ENCODE peak calls at places on chromosomes 7 and 10, in four cellular contexts. One of them, this sample, is unnamed.

GRCh38 chr7:130144632-130145171 is 60.5 kb downstream of the TMEM209 start:
- DNase-seq in tibial artery: no peak
- DNase-seq in fibroblast of pulmonary artery: peak
- DNase-seq in esophagus squamous epithelium: no peak
- DNase-seq in this sample: peak

GRCh38 chr10:95201736-95202135 is 7.7 kb downstream of the ACSM6 start:
- DNase-seq in esophagus squamous epithelium: no peak
- DNase-seq in fibroblast of pulmonary artery: peak
- DNase-seq in tibial artery: no peak
- DNase-seq in this sample: no peak

GRCh38 chr10:5638494-5638893 is 27.9 kb downstream of the ASB13 start:
- DNase-seq in tibial artery: no peak
- DNase-seq in fibroblast of pulmonary artery: no peak
- DNase-seq in esophagus squamous epithelium: no peak
- DNase-seq in this sample: no peak

GRCh38 chr7:91596287-91596686 is 284.2 kb downstream of the MTERF1 start:
- DNase-seq in fibroblast of pulmonary artery: peak
- DNase-seq in esophagus squamous epithelium: no peak
- DNase-seq in tibial artery: no peak
- DNase-seq in this sample: no peak

GRCh38 chr7:131007439-131008330 is 273.7 kb upstream of the KLF14 start:
- DNase-seq in tibial artery: peak
- DNase-seq in esophagus squamous epithelium: no peak
- DNase-seq in fibroblast of pulmonary artery: peak
- DNase-seq in this sample: no peak

GRCh38 chr7:28921822-28922221 is 36.3 kb downstream of the TRIL start:
- DNase-seq in tibial artery: peak
- DNase-seq in esophagus squamous epithelium: no peak
- DNase-seq in fibroblast of pulmonary artery: peak
- DNase-seq in this sample: no peak

GRCh38 chr7:101315336-101315735 is 6.3 kb downstream of the IFT22 start:
- DNase-seq in tibial artery: no peak
- DNase-seq in fibroblast of pulmonary artery: peak
- DNase-seq in esophagus squamous epithelium: no peak
- DNase-seq in this sample: no peak

GRCh38 chr10:103781329-103782061 is 73.9 kb downstream of the SH3PXD2A start:
- DNase-seq in fibroblast of pulmonary artery: peak
- DNase-seq in esophagus squamous epithelium: no peak
- DNase-seq in tibial artery: no peak
- DNase-seq in this sample: peak

GRCh38 chr10:71191459-71192113 is 20.8 kb upstream of the UNC5B start:
- DNase-seq in tibial artery: no peak
- DNase-seq in esophagus squamous epithelium: no peak
- DNase-seq in fibroblast of pulmonary artery: no peak
- DNase-seq in this sample: no peak

GRCh38 chr7:99030145-99030856 is 113.6 kb downstream of the SMURF1 start:
- DNase-seq in fibroblast of pulmonary artery: peak
- DNase-seq in esophagus squamous epithelium: no peak
- DNase-seq in tibial artery: no peak
- DNase-seq in this sample: no peak

GRCh38 chr10:91198781-91199180 is 21.7 kb upstream of the PCGF5 start:
- DNase-seq in esophagus squamous epithelium: no peak
- DNase-seq in fibroblast of pulmonary artery: peak
- DNase-seq in tibial artery: no peak
- DNase-seq in this sample: peak

GRCh38 chr7:149071641-149072437 is 18.7 kb downstream of the ZNF786 start:
- DNase-seq in esophagus squamous epithelium: no peak
- DNase-seq in fibroblast of pulmonary artery: no peak
- DNase-seq in tibial artery: no peak
- DNase-seq in this sample: no peak

GRCh38 chr10:24046060-24046459 is 162.9 kb upstream of the KIAA1217 start:
- DNase-seq in tibial artery: no peak
- DNase-seq in esophagus squamous epithelium: no peak
- DNase-seq in fibroblast of pulmonary artery: no peak
- DNase-seq in this sample: no peak

GRCh38 chr7:131231381-131232220 is 96.1 kb upstream of the MKLN1 start:
- DNase-seq in fibroblast of pulmonary artery: peak
- DNase-seq in esophagus squamous epithelium: no peak
- DNase-seq in tibial artery: peak
- DNase-seq in this sample: peak

GRCh38 chr7:158685727-158686126 is 18.9 kb downstream of the NCAPG2 start:
- DNase-seq in tibial artery: no peak
- DNase-seq in fibroblast of pulmonary artery: peak
- DNase-seq in esophagus squamous epithelium: no peak
- DNase-seq in this sample: no peak
- TF ChIP-seq CTCF in tibial artery: no peak
- TF ChIP-seq CTCF in fibroblast of pulmonary artery: no peak
- TF ChIP-seq CTCF in esophagus squamous epithelium: no peak
- TF ChIP-seq CTCF in this sample: no peak

GRCh38 chr7:112791465-112792168 is 1.4 kb upstream of the TMEM168 start:
- DNase-seq in tibial artery: no peak
- DNase-seq in esophagus squamous epithelium: no peak
- DNase-seq in fibroblast of pulmonary artery: no peak
- DNase-seq in this sample: no peak
- H3K4me3 ChIP-seq in tibial artery: no peak
- H3K4me3 ChIP-seq in esophagus squamous epithelium: peak
- H3K4me3 ChIP-seq in fibroblast of pulmonary artery: no peak
- H3K4me3 ChIP-seq in this sample: no peak

GRCh38 chr7:136883046-136883445 is 14.6 kb downstream of the CHRM2 start:
- DNase-seq in tibial artery: no peak
- DNase-seq in esophagus squamous epithelium: no peak
- DNase-seq in fibroblast of pulmonary artery: peak
- DNase-seq in this sample: no peak
- TF ChIP-seq CTCF in tibial artery: no peak
- TF ChIP-seq CTCF in esophagus squamous epithelium: no peak
- TF ChIP-seq CTCF in fibroblast of pulmonary artery: peak
- TF ChIP-seq CTCF in this sample: no peak

DNA sequence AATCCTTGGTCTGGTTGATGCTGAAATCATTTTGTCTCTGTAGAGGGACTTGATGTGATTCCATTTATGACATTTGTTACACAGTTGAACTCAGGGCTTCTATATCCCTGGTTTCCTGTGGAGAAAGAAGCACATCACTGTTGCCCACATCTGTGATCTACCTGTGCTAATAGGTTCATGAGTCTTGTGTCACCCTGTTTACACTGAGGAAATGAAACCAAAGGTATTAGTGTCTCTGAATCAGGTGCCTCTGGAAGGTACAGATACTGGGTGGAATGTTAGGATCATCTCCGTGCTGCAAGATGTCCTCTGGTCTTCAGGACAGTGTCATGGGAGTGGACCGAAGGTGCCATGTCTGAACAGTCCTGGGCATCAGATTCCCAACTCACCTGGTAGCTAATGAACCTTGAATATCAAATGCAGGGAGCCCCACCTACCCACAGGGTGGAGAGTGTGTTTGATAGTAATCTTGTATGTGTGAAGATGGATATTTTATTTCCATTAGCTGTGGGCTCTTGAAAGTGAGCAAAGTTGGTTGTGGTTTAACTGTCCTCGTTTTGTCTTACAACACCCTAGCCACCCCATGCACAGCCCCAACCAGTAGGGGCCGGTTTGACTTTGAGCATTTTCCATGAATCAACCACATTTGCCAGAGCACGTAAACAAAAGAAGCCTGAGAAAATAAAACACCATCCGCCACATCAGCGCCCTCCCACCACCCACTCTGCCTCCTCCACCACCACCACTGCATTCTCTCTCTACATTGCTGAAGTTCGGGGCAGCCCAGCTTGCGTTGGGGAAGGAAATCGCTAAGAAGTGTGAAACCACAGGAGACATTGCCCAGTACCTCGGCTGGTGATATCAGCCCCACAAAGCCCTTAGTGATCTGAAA is 40.7 kb downstream of the TARP start:
- DNase-seq in esophagus squamous epithelium: no peak
- DNase-seq in tibial artery: no peak
- DNase-seq in fibroblast of pulmonary artery: no peak
- DNase-seq in this sample: no peak
- H3K4me3 ChIP-seq in esophagus squamous epithelium: no peak
- H3K4me3 ChIP-seq in tibial artery: no peak
- H3K4me3 ChIP-seq in fibroblast of pulmonary artery: no peak
- H3K4me3 ChIP-seq in this sample: no peak

GRCh38 chr7:47381132-47381495 is 200.8 kb downstream of the TNS3 start:
- DNase-seq in fibroblast of pulmonary artery: no peak
- DNase-seq in esophagus squamous epithelium: no peak
- DNase-seq in tibial artery: no peak
- DNase-seq in this sample: no peak
- TF ChIP-seq CTCF in fibroblast of pulmonary artery: no peak
- TF ChIP-seq CTCF in esophagus squamous epithelium: no peak
- TF ChIP-seq CTCF in tibial artery: no peak
- TF ChIP-seq CTCF in this sample: no peak

DNA sequence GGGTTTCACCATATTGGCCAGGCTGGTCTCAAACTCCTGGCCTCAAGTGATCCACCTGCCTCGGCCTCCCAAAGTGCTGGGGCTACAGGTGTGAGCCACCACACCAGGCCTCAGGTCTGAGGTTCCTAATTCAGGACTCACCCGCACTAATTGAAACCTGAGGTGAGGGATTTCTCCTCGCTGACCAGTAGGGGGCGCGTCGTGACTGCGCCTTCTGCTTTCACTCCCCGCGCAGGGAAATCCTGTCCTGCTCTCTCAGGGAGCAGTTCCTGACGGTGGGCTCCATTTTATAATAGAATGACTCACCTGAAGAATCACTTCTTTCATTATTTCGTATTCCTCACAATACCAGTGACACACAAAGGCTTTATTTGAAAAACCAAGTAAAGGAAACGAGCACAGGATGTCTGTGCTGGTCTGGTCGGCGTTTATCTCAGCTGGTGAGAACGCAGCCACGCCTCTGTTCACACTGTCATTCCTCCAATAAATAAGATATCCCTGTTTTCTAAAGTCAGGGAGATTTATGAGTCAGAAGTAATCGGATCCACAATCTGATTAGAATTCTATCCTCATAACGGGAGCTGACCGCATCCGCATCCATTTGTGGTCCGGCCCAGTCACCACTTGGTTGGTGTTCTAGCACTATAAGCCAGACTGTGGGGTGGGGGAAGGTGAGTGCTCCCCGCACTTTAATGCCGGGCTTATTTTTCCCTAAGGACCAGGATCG is 35.4 kb downstream of the BAG3 start:
- DNase-seq in esophagus squamous epithelium: no peak
- DNase-seq in fibroblast of pulmonary artery: peak
- DNase-seq in tibial artery: peak
- DNase-seq in this sample: peak
- H3K4me3 ChIP-seq in esophagus squamous epithelium: no peak
- H3K4me3 ChIP-seq in fibroblast of pulmonary artery: peak
- H3K4me3 ChIP-seq in tibial artery: peak
- H3K4me3 ChIP-seq in this sample: peak

DNA sequence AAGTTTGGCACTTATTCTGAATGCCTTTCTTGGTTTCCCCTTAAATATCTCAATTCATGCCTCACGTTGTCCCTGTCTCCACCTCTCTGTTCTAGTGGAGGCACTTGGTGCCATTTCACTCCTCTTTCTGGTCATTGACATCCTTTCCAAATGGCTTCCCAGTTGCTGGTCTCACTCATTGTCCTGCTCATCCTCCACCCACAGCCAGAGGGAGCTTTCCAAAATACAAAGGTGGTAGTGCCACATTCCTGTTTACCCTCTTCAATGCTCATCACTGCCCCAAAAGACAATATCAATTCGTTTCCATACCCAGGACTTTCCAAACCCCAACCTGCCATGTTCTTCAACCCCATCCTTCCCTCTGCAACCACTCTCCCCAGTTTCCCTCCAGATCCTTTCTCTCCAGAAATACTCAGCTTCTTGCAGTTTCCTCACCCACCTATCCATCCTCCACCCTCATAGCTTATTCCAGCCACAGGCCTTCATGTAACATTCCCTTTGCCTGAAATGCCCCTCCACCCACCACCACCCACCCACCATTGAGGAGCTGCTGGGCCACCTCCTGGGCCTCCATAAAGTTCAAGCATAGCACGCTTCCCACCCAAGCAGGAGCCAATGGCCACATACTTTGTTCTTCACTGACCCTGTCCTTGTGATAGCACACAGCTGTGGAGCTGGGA is 63.1 kb upstream of the ADRB1 start:
- DNase-seq in fibroblast of pulmonary artery: no peak
- DNase-seq in tibial artery: no peak
- DNase-seq in esophagus squamous epithelium: no peak
- DNase-seq in this sample: no peak
- TF ChIP-seq CTCF in fibroblast of pulmonary artery: peak
- TF ChIP-seq CTCF in tibial artery: no peak
- TF ChIP-seq CTCF in esophagus squamous epithelium: no peak
- TF ChIP-seq CTCF in this sample: peak

GRCh38 chr10:37872283-37872682 is 14.9 kb upstream of the ZNF248 start:
- DNase-seq in fibroblast of pulmonary artery: no peak
- DNase-seq in esophagus squamous epithelium: no peak
- DNase-seq in tibial artery: no peak
- DNase-seq in this sample: no peak

GRCh38 chr10:37871568-37872251 is 14.3 kb upstream of the ZNF248 start:
- DNase-seq in tibial artery: no peak
- DNase-seq in fibroblast of pulmonary artery: no peak
- DNase-seq in esophagus squamous epithelium: no peak
- DNase-seq in this sample: no peak

GRCh38 chr10:37865957-37866671 is 8.7 kb upstream of the ZNF248 start:
- DNase-seq in tibial artery: no peak
- DNase-seq in esophagus squamous epithelium: no peak
- DNase-seq in fibroblast of pulmonary artery: no peak
- DNase-seq in this sample: no peak

GRCh38 chr10:37872955-37873354 is 15.5 kb upstream of the ZNF248 start:
- DNase-seq in tibial artery: no peak
- DNase-seq in fibroblast of pulmonary artery: no peak
- DNase-seq in esophagus squamous epithelium: no peak
- DNase-seq in this sample: no peak

DNA sequence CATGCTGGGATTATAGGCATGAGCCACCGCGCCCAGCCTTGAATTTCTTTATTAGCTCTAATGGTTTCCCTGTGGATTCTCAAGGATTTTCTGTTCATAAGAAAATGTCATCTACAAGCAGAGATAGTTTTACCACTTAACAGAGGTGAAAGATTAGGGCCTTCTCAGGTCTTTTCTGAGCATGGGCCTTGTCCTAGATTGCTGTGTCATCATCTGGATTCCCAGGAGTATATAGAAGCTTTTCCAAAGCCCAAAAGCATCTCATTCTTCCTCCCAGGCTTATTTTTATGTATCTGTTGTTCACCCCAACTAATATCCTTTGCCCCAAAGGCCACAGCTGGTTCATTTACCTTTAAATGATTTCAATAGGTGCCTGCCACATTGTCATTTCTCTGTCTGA is 13.7 kb upstream of the ZNF248 start:
- DNase-seq in esophagus squamous epithelium: no peak
- DNase-seq in tibial artery: no peak
- DNase-seq in fibroblast of pulmonary artery: no peak
- DNase-seq in this sample: no peak
- H3K4me3 ChIP-seq in esophagus squamous epithelium: no peak
- H3K4me3 ChIP-seq in tibial artery: no peak
- H3K4me3 ChIP-seq in fibroblast of pulmonary artery: no peak
- H3K4me3 ChIP-seq in this sample: no peak

This sample was measured in AG09309.